ENCODE peak calls at places on chromosomes 13 and 19, in ten cellular contexts. H, Z, D, T, W, Y, O, R, U and M are unnamed samples.

GRCh38 chr19:46489445-46490272 is 6.0 kb downstream of the PNMA8B start:
- DNase-seq in O (no peak), U (peak), T (no peak), H (peak), Y (peak), Z (no peak), W (no peak), R (no peak), D (no peak), M (no peak)

GRCh38 chr19:2706251-2706650 is 3.8 kb upstream of the GNG7 start:
- DNase-seq in O (no peak), T (no peak), Y (no peak), Z (no peak), D (no peak), R (no peak), H (no peak), U (no peak), W (no peak), M (no peak)

GRCh38 chr19:58518261-58519086 is 1.1 kb downstream of the ZBTB45 start:
- DNase-seq in O (no peak), Z (no peak), R (no peak), D (no peak), U (no peak), H (no peak), Y (no peak), T (no peak), W (no peak), M (no peak)

GRCh38 chr19:4120531-4120930 is 3.4 kb downstream of the MAP2K2 start:
- DNase-seq in Z (no peak), H (no peak), O (no peak), D (no peak), W (no peak), U (peak), R (no peak), Y (peak), T (no peak), M (no peak)

GRCh38 chr13:24540236-24541126 is 27.9 kb upstream of the PARP4 start:
- DNase-seq in O (no peak), D (no peak), Z (no peak), W (no peak), H (peak), U (no peak), T (no peak), R (no peak), Y (peak), M (no peak)

GRCh38 chr19:47663911-47664771 is 49.1 kb upstream of the EHD2 start:
- DNase-seq in W (peak), D (peak), T (no peak), H (no peak), R (no peak), O (no peak), U (peak), Y (peak), Z (peak), M (no peak)

GRCh38 chr13:109336730-109337129 is 449.7 kb downstream of the IRS2 start:
- DNase-seq in T (no peak), Z (no peak), O (no peak), W (no peak), U (peak), H (no peak), R (no peak), Y (peak), D (peak), M (no peak)

GRCh38 chr19:52217576-52217975 is 27.7 kb downstream of the PPP2R1A start:
- DNase-seq in Y (no peak), Z (no peak), W (no peak), O (no peak), T (no peak), U (no peak), H (no peak), R (no peak), D (no peak), M (no peak)

GRCh38 chr19:45791744-45792481 is 732 bp downstream of the DMWD start:
- DNase-seq in O (no peak), H (no peak), Y (no peak), T (no peak), Z (no peak), U (no peak), R (no peak), W (no peak), D (no peak), M (no peak)

GRCh38 chr13:94110011-94110410 is 369.5 kb downstream of the DCT start:
- DNase-seq in R (no peak), Z (no peak), H (no peak), T (no peak), U (peak), D (no peak), O (no peak), W (no peak), Y (no peak), M (no peak)

GRCh38 chr19:17562097-17562496 is 6.6 kb downstream of the COLGALT1 start:
- DNase-seq in Z (no peak), R (no peak), O (no peak), U (no peak), D (no peak), W (no peak), T (no peak), H (no peak), Y (no peak), M (no peak)

GRCh38 chr19:6161271-6161850 is 25.9 kb downstream of the ACSBG2 start:
- DNase-seq in T (peak), Y (no peak), W (no peak), U (no peak), D (peak), Z (no peak), H (peak), O (peak), R (peak), M (peak)

GRCh38 chr19:49127674-49128544 is 8.6 kb downstream of the PPFIA3 start:
- DNase-seq in H (peak), Y (peak), W (peak), R (peak), Z (peak), T (peak), D (peak), U (peak), O (peak), M (peak)

GRCh38 chr13:109200556-109200955 is 571.1 kb downstream of the MYO16 start:
- DNase-seq in R (no peak), T (no peak), U (no peak), Z (no peak), Y (no peak), H (no peak), W (no peak), D (no peak), O (no peak), M (no peak)

GRCh38 chr13:98761126-98761978 is 8.9 kb upstream of the SLC15A1 start:
- DNase-seq in U (peak), R (no peak), Z (no peak), D (peak), H (no peak), W (no peak), Y (peak), O (no peak), T (no peak), M (no peak)

GRCh38 chr19:45676851-45677263 is 8.8 kb downstream of the GIPR start:
- DNase-seq in R (peak), H (peak), W (no peak), D (no peak), U (no peak), T (peak), Y (no peak), Z (no peak), O (peak), M (peak)

GRCh38 chr13:23963184-23963931 is 66.1 kb upstream of the C1QTNF9B start:
- DNase-seq in Y (no peak), T (no peak), H (no peak), D (no peak), W (no peak), Z (no peak), U (no peak), O (no peak), R (no peak), M (no peak)

GRCh38 chr19:10288662-10289166 is 1.0 kb upstream of the ICAM5 start:
- DNase-seq in Z (no peak), T (no peak), R (no peak), W (no peak), Y (peak), U (peak), O (no peak), H (peak), D (peak), M (no peak)

GRCh38 chr13:113856716-113857065 is 7.2 kb downstream of the GAS6 start:
- DNase-seq in R (no peak), T (no peak), Y (peak), D (no peak), H (no peak), O (no peak), Z (no peak), W (no peak), U (peak), M (no peak)

GRCh38 chr19:32053366-32053765 is 292.0 kb upstream of the ZNF507 start:
- DNase-seq in Y (no peak), T (no peak), Z (no peak), O (no peak), R (no peak), D (no peak), H (no peak), U (no peak), W (no peak), M (no peak)

GRCh38 chr13:83825676-83826075 is 56.6 kb downstream of the SLITRK1 start:
- DNase-seq in U (peak), D (no peak), H (no peak), Z (no peak), Y (no peak), W (no peak), T (no peak), R (no peak), O (no peak), M (no peak)

GRCh38 chr13:92573467-92574057 is 653.0 kb upstream of the GPC6 start:
- DNase-seq in U (peak), Y (peak), D (peak), Z (no peak), W (no peak), R (no peak), H (no peak), T (no peak), O (no peak), M (no peak)

GRCh38 chr19:8194528-8195275 is 14.5 kb upstream of the CERS4 start:
- DNase-seq in D (no peak), R (peak), T (peak), Z (no peak), O (no peak), H (peak), U (no peak), Y (no peak), W (no peak), M (no peak)

GRCh38 chr13:52848455-52849190 is at the start of gene PCDH8:
- DNase-seq in T (no peak), U (no peak), D (no peak), Y (no peak), W (no peak), R (no peak), O (no peak), H (peak), Z (peak), M (no peak)

GRCh38 chr13:21050288-21051197 is 10.8 kb downstream of the LATS2 start:
- DNase-seq in Z (no peak), Y (no peak), H (no peak), D (no peak), R (no peak), T (no peak), O (no peak), U (peak), W (no peak), M (no peak)